ENCODE peak calls at places on chromosome 22, in five cellular contexts. One of them, this sample, is unnamed.

GRCh38 chr22:20433191-20433590 is 4.4 kb downstream of the SCARF2 start:
- DNase-seq in left lung: no peak
- DNase-seq in spleen: peak
- DNase-seq in fibroblast of lung: no peak
- DNase-seq in kidney epithelial cell: no peak
- DNase-seq in this sample: no peak

GRCh38 chr22:41528938-41529561 is 15.2 kb downstream of the POLR3H start:
- DNase-seq in left lung: no peak
- DNase-seq in spleen: no peak
- DNase-seq in fibroblast of lung: no peak
- DNase-seq in kidney epithelial cell: no peak
- DNase-seq in this sample: no peak

GRCh38 chr22:36373258-36373579 is 14.5 kb downstream of the MYH9 start:
- DNase-seq in left lung: peak
- DNase-seq in spleen: peak
- DNase-seq in fibroblast of lung: no peak
- DNase-seq in kidney epithelial cell: no peak
- DNase-seq in this sample: no peak

GRCh38 chr22:19201858-19202798 is 23.6 kb upstream of the SLC25A1 start:
- DNase-seq in left lung: no peak
- DNase-seq in spleen: no peak
- DNase-seq in fibroblast of lung: no peak
- DNase-seq in kidney epithelial cell: no peak
- DNase-seq in this sample: no peak

GRCh38 chr22:47633111-47633510 is 870.7 kb downstream of the TBC1D22A start:
- DNase-seq in left lung: no peak
- DNase-seq in spleen: no peak
- DNase-seq in fibroblast of lung: no peak
- DNase-seq in kidney epithelial cell: no peak
- DNase-seq in this sample: no peak

GRCh38 chr22:31748490-31748889 is 1.4 kb downstream of the PRR14L start:
- DNase-seq in left lung: no peak
- DNase-seq in spleen: no peak
- DNase-seq in fibroblast of lung: no peak
- DNase-seq in kidney epithelial cell: no peak
- DNase-seq in this sample: no peak

GRCh38 chr22:41915035-41915782 is at the start of gene SHISA8:
- DNase-seq in left lung: no peak
- DNase-seq in spleen: peak
- DNase-seq in fibroblast of lung: no peak
- DNase-seq in kidney epithelial cell: no peak
- DNase-seq in this sample: no peak

GRCh38 chr22:40432625-40433024 is 62.2 kb downstream of the SGSM3 start:
- DNase-seq in left lung: no peak
- DNase-seq in spleen: no peak
- DNase-seq in fibroblast of lung: no peak
- DNase-seq in kidney epithelial cell: no peak
- DNase-seq in this sample: no peak

GRCh38 chr22:27507066-27507715 is 294.4 kb downstream of the MN1 start:
- DNase-seq in left lung: no peak
- DNase-seq in spleen: no peak
- DNase-seq in fibroblast of lung: peak
- DNase-seq in kidney epithelial cell: no peak
- DNase-seq in this sample: no peak

GRCh38 chr22:27146871-27147591 is 489.6 kb downstream of the MIAT start:
- DNase-seq in left lung: no peak
- DNase-seq in spleen: no peak
- DNase-seq in fibroblast of lung: no peak
- DNase-seq in kidney epithelial cell: no peak
- DNase-seq in this sample: no peak

GRCh38 chr22:38572065-38572464 is 2.1 kb upstream of the DMC1 start:
- DNase-seq in left lung: no peak
- DNase-seq in spleen: no peak
- DNase-seq in fibroblast of lung: peak
- DNase-seq in kidney epithelial cell: no peak
- DNase-seq in this sample: no peak

GRCh38 chr22:42906605-42907338 is 49.7 kb upstream of the ARFGAP3 start:
- DNase-seq in left lung: no peak
- DNase-seq in spleen: no peak
- DNase-seq in fibroblast of lung: peak
- DNase-seq in kidney epithelial cell: no peak
- DNase-seq in this sample: no peak

GRCh38 chr22:29003975-29004646 is 57.5 kb downstream of the C22orf31 start:
- DNase-seq in left lung: no peak
- DNase-seq in spleen: no peak
- DNase-seq in fibroblast of lung: no peak
- DNase-seq in kidney epithelial cell: no peak
- DNase-seq in this sample: no peak

GRCh38 chr22:41762980-41763779 is 37.3 kb upstream of the CCDC134 start:
- DNase-seq in left lung: no peak
- DNase-seq in spleen: peak
- DNase-seq in fibroblast of lung: peak
- DNase-seq in kidney epithelial cell: no peak
- DNase-seq in this sample: no peak

GRCh38 chr22:39236321-39237275 is 8.2 kb downstream of the PDGFB start:
- DNase-seq in left lung: no peak
- DNase-seq in spleen: no peak
- DNase-seq in fibroblast of lung: no peak
- DNase-seq in kidney epithelial cell: no peak
- DNase-seq in this sample: no peak

GRCh38 chr22:47377926-47378560 is 615.6 kb downstream of the TBC1D22A start:
- DNase-seq in left lung: no peak
- DNase-seq in spleen: no peak
- DNase-seq in fibroblast of lung: no peak
- DNase-seq in kidney epithelial cell: no peak
- DNase-seq in this sample: no peak

GRCh38 chr22:26576026-26576680 is 13.8 kb downstream of the TPST2 start:
- DNase-seq in left lung: no peak
- DNase-seq in spleen: peak
- DNase-seq in fibroblast of lung: no peak
- DNase-seq in kidney epithelial cell: no peak
- DNase-seq in this sample: no peak

GRCh38 chr22:19612866-19613572 is 88.8 kb upstream of the CLDN5 start:
- DNase-seq in left lung: no peak
- DNase-seq in spleen: no peak
- DNase-seq in fibroblast of lung: no peak
- DNase-seq in kidney epithelial cell: no peak
- DNase-seq in this sample: no peak

GRCh38 chr22:41491379-41492100 is 22.6 kb downstream of the ACO2 start:
- DNase-seq in left lung: no peak
- DNase-seq in spleen: no peak
- DNase-seq in fibroblast of lung: peak
- DNase-seq in kidney epithelial cell: no peak
- DNase-seq in this sample: no peak

GRCh38 chr22:49102367-49102766 is 725.3 kb downstream of the BRD1 start:
- DNase-seq in left lung: peak
- DNase-seq in spleen: peak
- DNase-seq in fibroblast of lung: no peak
- DNase-seq in kidney epithelial cell: no peak
- DNase-seq in this sample: no peak

GRCh38 chr22:41290262-41291221 is 4.6 kb upstream of the RANGAP1 start:
- DNase-seq in left lung: peak
- DNase-seq in spleen: no peak
- DNase-seq in fibroblast of lung: peak
- DNase-seq in kidney epithelial cell: peak
- DNase-seq in this sample: peak

GRCh38 chr22:48340191-48340590 is 1487.5 kb downstream of the BRD1 start:
- DNase-seq in left lung: no peak
- DNase-seq in spleen: no peak
- DNase-seq in fibroblast of lung: no peak
- DNase-seq in kidney epithelial cell: no peak
- DNase-seq in this sample: no peak

GRCh38 chr22:33758125-33758483 is 162.2 kb downstream of the LARGE1 start:
- DNase-seq in left lung: no peak
- DNase-seq in spleen: no peak
- DNase-seq in fibroblast of lung: no peak
- DNase-seq in kidney epithelial cell: no peak
- DNase-seq in this sample: no peak

GRCh38 chr22:37008365-37008764 is 10.9 kb downstream of the TST start:
- DNase-seq in left lung: no peak
- DNase-seq in spleen: no peak
- DNase-seq in fibroblast of lung: no peak
- DNase-seq in kidney epithelial cell: no peak
- DNase-seq in this sample: no peak

GRCh38 chr22:48746789-48747425 is 1080.8 kb downstream of the BRD1 start:
- DNase-seq in left lung: peak
- DNase-seq in spleen: peak
- DNase-seq in fibroblast of lung: no peak
- DNase-seq in kidney epithelial cell: no peak
- DNase-seq in this sample: no peak

GRCh38 chr22:37526376-37526775 is 7.2 kb upstream of the CARD10 start:
- DNase-seq in left lung: peak
- DNase-seq in spleen: no peak
- DNase-seq in fibroblast of lung: no peak
- DNase-seq in kidney epithelial cell: no peak
- DNase-seq in this sample: no peak

GRCh38 chr22:21593406-21594232 is 26.1 kb downstream of the UBE2L3 start:
- DNase-seq in left lung: no peak
- DNase-seq in spleen: no peak
- DNase-seq in fibroblast of lung: no peak
- DNase-seq in kidney epithelial cell: no peak
- DNase-seq in this sample: no peak
- TF ChIP-seq CTCF in left lung: no peak
- TF ChIP-seq CTCF in spleen: no peak
- TF ChIP-seq CTCF in fibroblast of lung: peak
- TF ChIP-seq CTCF in kidney epithelial cell: peak
- TF ChIP-seq CTCF in this sample: peak

DNA sequence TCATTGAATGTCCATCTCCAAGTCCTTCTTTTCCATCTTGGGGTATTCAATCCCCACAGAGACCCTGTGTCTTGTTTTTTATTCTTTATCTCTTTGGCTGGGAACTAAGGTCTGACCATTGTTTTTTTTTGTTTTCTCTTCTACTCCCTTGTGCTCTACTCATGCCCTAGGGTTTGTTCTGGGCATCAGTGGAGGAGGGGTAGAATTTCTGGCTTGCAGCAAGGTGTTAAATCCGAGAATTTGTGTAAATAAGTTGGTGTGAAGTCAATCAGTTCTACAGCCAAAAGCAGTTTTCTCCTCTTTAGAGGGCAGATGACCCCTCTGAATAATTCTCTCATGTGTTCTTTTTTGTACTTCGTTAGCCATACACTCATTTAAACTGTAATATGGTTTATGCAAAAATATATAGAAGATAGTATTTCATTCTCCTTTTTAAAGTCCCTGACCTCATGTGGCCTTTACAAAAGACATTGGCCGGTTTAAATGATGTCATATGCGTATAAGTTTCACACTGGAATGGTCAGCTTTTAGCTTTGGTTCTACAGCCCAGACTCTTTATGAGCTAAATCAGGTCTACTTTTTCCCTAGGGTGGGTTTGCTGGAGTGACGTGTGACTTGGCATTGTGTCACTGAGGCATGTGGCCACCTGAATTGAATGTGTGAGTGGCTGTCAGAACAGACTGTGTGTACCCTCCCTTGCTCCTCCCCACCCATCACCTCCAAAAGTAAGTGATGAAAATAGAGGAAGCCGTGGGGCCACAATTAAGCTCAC is 10.9 kb downstream of the CECR2 start:
- DNase-seq in left lung: no peak
- DNase-seq in spleen: no peak
- DNase-seq in fibroblast of lung: no peak
- DNase-seq in kidney epithelial cell: no peak
- DNase-seq in this sample: no peak
- H3K4me3 ChIP-seq in left lung: no peak
- H3K4me3 ChIP-seq in spleen: no peak
- H3K4me3 ChIP-seq in fibroblast of lung: no peak
- H3K4me3 ChIP-seq in kidney epithelial cell: no peak
- H3K4me3 ChIP-seq in this sample: no peak

GRCh38 chr22:44000123-44000522 is 24.0 kb upstream of the PARVB start:
- DNase-seq in left lung: no peak
- DNase-seq in spleen: no peak
- DNase-seq in fibroblast of lung: no peak
- DNase-seq in kidney epithelial cell: no peak
- DNase-seq in this sample: no peak

GRCh38 chr22:44002324-44002723 is 21.8 kb upstream of the PARVB start:
- DNase-seq in left lung: no peak
- DNase-seq in spleen: no peak
- DNase-seq in fibroblast of lung: no peak
- DNase-seq in kidney epithelial cell: no peak
- DNase-seq in this sample: no peak

GRCh38 chr22:44005524-44005923 is 18.6 kb upstream of the PARVB start:
- DNase-seq in left lung: no peak
- DNase-seq in spleen: no peak
- DNase-seq in fibroblast of lung: no peak
- DNase-seq in kidney epithelial cell: no peak
- DNase-seq in this sample: no peak

GRCh38 chr22:44003016-44003775 is 20.9 kb upstream of the PARVB start:
- DNase-seq in left lung: no peak
- DNase-seq in spleen: no peak
- DNase-seq in fibroblast of lung: no peak
- DNase-seq in kidney epithelial cell: no peak
- DNase-seq in this sample: no peak

GRCh38 chr22:44003776-44004460 is 20.2 kb upstream of the PARVB start:
- DNase-seq in left lung: no peak
- DNase-seq in spleen: peak
- DNase-seq in fibroblast of lung: no peak
- DNase-seq in kidney epithelial cell: no peak
- DNase-seq in this sample: no peak
- TF ChIP-seq CTCF in left lung: no peak
- TF ChIP-seq CTCF in spleen: no peak
- TF ChIP-seq CTCF in fibroblast of lung: no peak
- TF ChIP-seq CTCF in kidney epithelial cell: no peak
- TF ChIP-seq CTCF in this sample: peak

GRCh38 chr22:44942979-44943700 is 66.7 kb downstream of the PHF21B start:
- DNase-seq in left lung: peak
- DNase-seq in spleen: no peak
- DNase-seq in fibroblast of lung: no peak
- DNase-seq in kidney epithelial cell: no peak
- DNase-seq in this sample: no peak

GRCh38 chr22:44943701-44944324 is 66.0 kb downstream of the PHF21B start:
- DNase-seq in left lung: peak
- DNase-seq in spleen: no peak
- DNase-seq in fibroblast of lung: no peak
- DNase-seq in kidney epithelial cell: no peak
- DNase-seq in this sample: no peak

GRCh38 chr22:44940121-44940520 is 69.7 kb downstream of the PHF21B start:
- DNase-seq in left lung: peak
- DNase-seq in spleen: no peak
- DNase-seq in fibroblast of lung: no peak
- DNase-seq in kidney epithelial cell: no peak
- DNase-seq in this sample: no peak

GRCh38 chr22:44941176-44941575 is 68.6 kb downstream of the PHF21B start:
- DNase-seq in left lung: peak
- DNase-seq in spleen: no peak
- DNase-seq in fibroblast of lung: no peak
- DNase-seq in kidney epithelial cell: no peak
- DNase-seq in this sample: no peak

DNA sequence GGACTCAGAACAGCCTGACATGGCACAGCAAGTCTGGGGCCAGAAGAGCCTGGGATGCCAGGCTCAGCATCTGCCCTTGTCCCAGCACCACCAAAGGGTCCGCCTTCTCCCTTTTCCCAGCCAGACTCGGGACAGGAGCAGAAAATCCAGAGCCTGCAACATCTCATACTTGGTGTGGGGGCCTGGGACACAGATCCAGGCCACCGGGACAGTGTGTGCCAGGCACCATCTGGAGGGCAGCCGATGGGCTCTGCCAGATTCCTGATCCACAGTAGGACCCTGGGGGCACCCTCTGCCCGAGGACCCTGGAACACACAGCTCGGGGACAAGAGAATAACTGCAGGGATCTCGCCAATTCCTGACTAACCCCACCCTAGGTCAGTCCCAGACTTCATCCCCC is 67.7 kb downstream of the PHF21B start:
- DNase-seq in left lung: peak
- DNase-seq in spleen: no peak
- DNase-seq in fibroblast of lung: no peak
- DNase-seq in kidney epithelial cell: no peak
- DNase-seq in this sample: no peak
- H3K4me3 ChIP-seq in left lung: no peak
- H3K4me3 ChIP-seq in spleen: no peak
- H3K4me3 ChIP-seq in fibroblast of lung: no peak
- H3K4me3 ChIP-seq in kidney epithelial cell: no peak
- H3K4me3 ChIP-seq in this sample: no peak

This sample was measured in retinal pigment epithelial cell.